ENCODE peak calls at places on chromosomes 7 and 10, in eight cellular contexts. W is mesendoderm; M is PC-3; I is cardiac muscle cell; O is neural progenitor cell; S is heart right ventricle; P is CD8-positive, alpha-beta T cell; Q is lower lobe of right lung. J is an unnamed sample. For H3K36me3, the result is how much of the 10 kb centered on the place peaks cover.

GRCh38 chr7:152313879-152314604 is 121.8 kb downstream of the KMT2C start:
- DNase-seq in W (no peak), M (peak), I (peak), O (no peak), S (no peak), P (no peak), Q (no peak), J (peak)

GRCh38 chr7:26638140-26638539 is 226.2 kb downstream of the SKAP2 start:
- DNase-seq in W (no peak), M (no peak), I (no peak), O (no peak), S (no peak), P (no peak), Q (no peak), J (no peak)

GRCh38 chr10:1211844-1212570 is 155.8 kb downstream of the WDR37 start:
- DNase-seq in W (no peak), M (no peak), I (no peak), O (no peak), S (no peak), P (no peak), Q (no peak), J (no peak)

GRCh38 chr10:78513330-78513729 is 479.7 kb downstream of the RPS24 start:
- DNase-seq in W (peak), M (peak), I (peak), O (no peak), S (no peak), P (no peak), Q (no peak), J (no peak)

GRCh38 chr7:42945821-42946615 is 13.8 kb downstream of the MRPL32 start:
- DNase-seq in W (no peak), M (no peak), I (no peak), O (no peak), S (no peak), P (no peak), Q (no peak), J (no peak)

GRCh38 chr10:61971016-61971350 is 69.5 kb downstream of the ARID5B start:
- DNase-seq in W (no peak), M (no peak), I (no peak), O (no peak), S (no peak), P (no peak), Q (no peak), J (no peak)

GRCh38 chr10:95279042-95279820 is 11.6 kb downstream of the PDLIM1 start:
- DNase-seq in W (no peak), M (peak), I (no peak), O (no peak), S (no peak), P (no peak), Q (no peak), J (no peak)

GRCh38 chr7:80312139-80312661 is 177.6 kb downstream of the GNAI1 start:
- DNase-seq in W (peak), M (peak), I (no peak), O (no peak), S (no peak), P (no peak), Q (no peak), J (peak)

GRCh38 chr10:99730026-99730425 is 1.9 kb downstream of the COX15 start:
- DNase-seq in W (no peak), M (no peak), I (no peak), O (no peak), S (no peak), P (no peak), Q (no peak), J (no peak)

GRCh38 chr10:120098242-120098930 is 205.9 kb downstream of the SEC23IP start:
- DNase-seq in W (peak), M (no peak), I (no peak), O (no peak), S (no peak), P (no peak), Q (no peak), J (no peak)

GRCh38 chr10:71697938-71698709 is 21.5 kb downstream of the C10orf105 start:
- DNase-seq in W (no peak), M (peak), I (no peak), O (no peak), S (no peak), P (peak), Q (no peak), J (no peak)

GRCh38 chr7:37973915-37974314 is 53.5 kb downstream of the EPDR1 start:
- DNase-seq in W (no peak), M (no peak), I (peak), O (no peak), S (no peak), P (no peak), Q (no peak), J (no peak)

GRCh38 chr7:85705076-85705475 is 518.2 kb upstream of the SEMA3D start:
- DNase-seq in W (no peak), M (peak), I (no peak), O (no peak), S (no peak), P (no peak), Q (no peak), J (no peak)

GRCh38 chr7:45708046-45708950 is 134.1 kb downstream of the ADCY1 start:
- DNase-seq in W (no peak), M (no peak), I (no peak), O (no peak), S (no peak), P (no peak), Q (no peak), J (no peak)

GRCh38 chr7:79506481-79506880 is 53.0 kb upstream of the MAGI2 start:
- DNase-seq in W (peak), M (peak), I (peak), O (peak), S (no peak), P (no peak), Q (no peak), J (no peak)

GRCh38 chr7:106774768-106775551 is 90.1 kb upstream of the PIK3CG start:
- DNase-seq in W (peak), M (peak), I (no peak), O (no peak), S (no peak), P (no peak), Q (peak), J (peak)

GRCh38 chr10:14926061-14926470 is 27.8 kb downstream of the DCLRE1C start:
- DNase-seq in W (no peak), M (no peak), I (no peak), O (no peak), S (no peak), P (no peak), Q (no peak), J (no peak)
- H3K36me3 ChIP-seq in W (under half), M (under half), I (under half), O (under half), S (half or more), P (half or more), Q (half or more), J (under half)

GRCh38 chr10:112374724-112375541 is 1.0 kb downstream of the ACSL5 start:
- DNase-seq in W (peak), M (no peak), I (peak), O (no peak), S (no peak), P (no peak), Q (no peak), J (no peak)
- H3K27ac ChIP-seq in W (no peak), M (peak), I (no peak), O (no peak), S (peak), P (peak), Q (peak), J (no peak)

DNA sequence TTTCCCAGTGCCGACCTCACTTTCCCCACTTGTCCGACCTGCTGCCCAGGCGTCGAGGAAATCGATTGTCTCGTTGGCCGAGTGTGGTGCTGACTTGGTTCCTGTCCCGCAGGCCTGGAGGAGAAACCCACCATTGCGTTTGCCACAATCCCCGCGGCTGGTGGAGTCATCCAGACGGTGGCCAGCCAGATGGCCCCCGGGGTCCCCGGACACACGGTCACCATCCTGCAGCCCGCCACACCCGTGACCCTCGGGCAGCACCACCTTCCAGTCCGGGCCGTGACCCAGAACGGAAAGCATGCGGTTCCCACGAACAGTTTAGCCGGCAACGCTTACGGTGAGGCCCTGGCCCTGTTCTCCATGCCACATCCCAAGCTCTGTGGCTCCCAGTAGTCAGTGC is 14.5 kb upstream of the AP5Z1 start:
- DNase-seq in W (no peak), M (no peak), I (no peak), O (no peak), S (no peak), P (no peak), Q (no peak), J (no peak)
- H3K36me3 ChIP-seq in W (under half), M (under half), I (half or more), O (under half), S (half or more), P (under half), Q (half or more), J (under half)

DNA sequence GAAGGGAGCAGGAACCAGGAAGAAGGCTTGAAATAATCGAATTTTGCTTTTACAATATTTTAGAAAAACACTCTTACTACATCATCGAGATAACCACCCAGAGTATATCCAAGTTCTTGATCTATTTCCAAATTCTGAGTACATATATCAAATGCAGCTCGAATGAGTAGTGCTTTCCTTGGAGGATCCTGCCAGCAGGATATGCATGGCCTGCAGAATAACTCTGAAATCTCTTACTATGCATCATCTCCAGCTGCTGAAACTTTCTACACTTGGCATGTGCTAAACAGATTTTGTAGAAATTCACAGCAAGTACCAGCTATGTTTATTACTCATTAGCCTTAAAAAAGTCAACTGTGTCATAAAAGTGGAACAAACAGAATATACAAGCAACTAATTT is 44.0 kb upstream of the ANK3 start:
- DNase-seq in W (no peak), M (peak), I (no peak), O (no peak), S (no peak), P (no peak), Q (no peak), J (peak)
- H3K27ac ChIP-seq in W (no peak), M (peak), I (no peak), O (no peak), S (no peak), P (no peak), Q (no peak), J (no peak)

GRCh38 chr7:2953099-2953498 is 90.6 kb downstream of the CARD11 start:
- DNase-seq in W (no peak), M (no peak), I (no peak), O (no peak), S (no peak), P (no peak), Q (no peak), J (no peak)

GRCh38 chr7:2954433-2954853 is 89.2 kb downstream of the CARD11 start:
- DNase-seq in W (no peak), M (no peak), I (no peak), O (no peak), S (no peak), P (peak), Q (peak), J (no peak)

GRCh38 chr7:2952316-2952715 is 91.4 kb downstream of the CARD11 start:
- DNase-seq in W (no peak), M (no peak), I (no peak), O (no peak), S (no peak), P (no peak), Q (no peak), J (no peak)

GRCh38 chr7:2955177-2955768 is 88.4 kb downstream of the CARD11 start:
- DNase-seq in W (no peak), M (no peak), I (no peak), O (no peak), S (no peak), P (no peak), Q (no peak), J (no peak)

DNA sequence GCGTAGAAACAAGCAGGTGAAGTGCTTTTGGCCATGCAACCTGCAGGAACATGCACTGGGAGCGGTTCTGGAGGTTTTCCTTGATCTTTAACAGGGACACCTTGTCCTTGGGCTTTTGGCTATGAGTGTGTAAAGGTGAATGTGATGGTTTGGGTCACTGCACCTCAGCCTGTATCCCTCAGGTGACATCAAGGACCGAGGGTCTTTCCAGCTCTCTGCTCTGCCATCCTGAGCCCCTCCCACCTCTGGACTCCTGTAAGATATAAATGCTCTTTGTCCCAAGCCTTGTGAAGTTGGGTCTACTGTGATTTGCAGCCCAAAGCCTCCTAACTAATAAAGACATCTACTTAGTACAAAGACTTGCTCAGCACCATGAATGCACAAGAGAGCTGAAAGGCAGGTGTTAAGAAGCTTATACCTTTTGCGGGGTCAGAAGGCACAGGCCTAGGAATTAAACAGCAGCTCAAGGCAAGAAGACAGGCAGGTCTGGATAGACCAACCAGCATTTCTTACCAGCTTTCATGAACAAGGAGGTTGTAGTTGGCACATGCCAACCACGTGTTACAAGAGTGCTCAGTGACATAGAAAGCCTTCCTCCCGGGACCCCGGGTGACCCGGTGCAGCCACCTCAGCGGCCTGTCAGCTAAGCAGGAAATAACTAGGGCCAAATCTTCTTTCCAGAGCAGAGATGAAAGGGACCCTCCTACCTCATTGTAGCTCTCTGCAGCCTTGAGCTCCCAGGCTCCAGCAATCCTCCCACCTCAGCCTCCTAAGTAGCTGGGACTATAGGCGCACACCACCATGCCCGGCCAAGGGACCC is 89.9 kb downstream of the CARD11 start:
- DNase-seq in W (no peak), M (no peak), I (no peak), O (peak), S (no peak), P (no peak), Q (no peak), J (no peak)
- H3K36me3 ChIP-seq in W (under half), M (under half), I (under half), O (under half), S (under half), P (under half), Q (under half), J (under half)

GRCh38 chr7:22718200-22718711 is 8.7 kb upstream of the IL6 start:
- DNase-seq in W (no peak), M (peak), I (no peak), O (peak), S (no peak), P (no peak), Q (no peak), J (peak)
- H3K27ac ChIP-seq in W (no peak), M (peak), I (no peak), O (no peak), S (peak), P (no peak), Q (peak), J (peak)

J was measured in endothelial cell of umbilical vein.